ENCODE peak calls at places on chromosomes 6 and 20, in ten cellular contexts. W, D, Z, E, N, Y, C, A, T and Q are unnamed samples.

GRCh38 chr6:112163295-112164257 is 76.2 kb downstream of the FAM229B start:
- DNase-seq in E (peak), T (peak), Y (peak), N (peak), Z (peak), D (peak), C (peak), A (peak), W (peak), Q (peak)

GRCh38 chr6:74415056-74415455 is 719.1 kb downstream of the CD109 start:
- DNase-seq in A (no peak), C (peak), T (peak), D (no peak), E (no peak), N (no peak), W (no peak), Y (no peak), Z (no peak), Q (no peak)

GRCh38 chr20:25626779-25627178 is 3.0 kb upstream of the NANP start:
- DNase-seq in C (no peak), W (no peak), D (no peak), E (no peak), Y (no peak), N (no peak), A (no peak), T (no peak), Z (no peak), Q (no peak)

GRCh38 chr6:6405031-6405430 is 84.6 kb upstream of the F13A1 start:
- DNase-seq in Z (no peak), T (no peak), D (no peak), E (no peak), A (no peak), Y (no peak), N (no peak), W (peak), C (no peak), Q (no peak)

GRCh38 chr6:63380265-63380664 is 60.5 kb upstream of the LGSN start:
- DNase-seq in Y (no peak), N (no peak), T (no peak), C (no peak), Z (no peak), A (no peak), D (no peak), W (no peak), E (no peak), Q (no peak)

GRCh38 chr6:148898360-148899005 is 151.7 kb downstream of the UST start:
- DNase-seq in C (no peak), W (no peak), N (no peak), Z (no peak), E (no peak), Y (no peak), T (no peak), D (no peak), A (no peak), Q (no peak)

GRCh38 chr20:2292711-2293110 is 3.1 kb upstream of the TGM3 start:
- DNase-seq in T (no peak), E (no peak), D (no peak), W (peak), N (no peak), Y (no peak), C (peak), A (no peak), Z (no peak), Q (no peak)

GRCh38 chr20:5674176-5674660 is 76.0 kb upstream of the SHLD1 start:
- DNase-seq in T (no peak), W (no peak), D (no peak), A (no peak), N (peak), E (peak), C (no peak), Y (no peak), Z (no peak), Q (no peak)

GRCh38 chr20:62829231-62830230 is 12.7 kb downstream of the COL9A3 start:
- DNase-seq in C (no peak), Z (no peak), T (no peak), A (no peak), Y (no peak), W (no peak), E (no peak), N (no peak), D (no peak), Q (no peak)